ENCODE peak calls at places on chromosomes 7 and 10, in nine cellular contexts. V is Panc1, W is SHP77 treated with DMSO at 0.1 percent for 48 hours, P is fibroblast of mammary gland, K is tibial nerve, M is NCI-H1092 treated with DMSO at 0.1 percent for 48 hours, Q is myocyte, T is DND-41, A is NCI-H446 treated with DMSO at 0.1 percent for 48 hours. C is an unnamed sample.

GRCh38 chr7:116138202-116138801 is 72.0 kb upstream of the TES start:
- DNase-seq in V (peak), W (peak), P (peak), K (peak), M (peak), Q (peak), T (peak), A (peak), C (no peak)

GRCh38 chr10:125370578-125370977 is 210.2 kb upstream of the CTBP2 start:
- DNase-seq in V (no peak), W (no peak), P (no peak), K (no peak), M (no peak), Q (no peak), T (no peak), A (no peak), C (no peak)

GRCh38 chr7:143510854-143511592 is 33.4 kb downstream of the TAS2R41 start:
- DNase-seq in V (no peak), W (no peak), P (no peak), K (no peak), M (no peak), Q (no peak), T (no peak), A (no peak), C (no peak)

GRCh38 chr10:112456533-112456932 is 9.5 kb downstream of the VTI1A start:
- DNase-seq in V (no peak), W (no peak), P (no peak), K (no peak), M (no peak), Q (no peak), T (no peak), A (no peak), C (no peak)

GRCh38 chr10:70541738-70542564 is 60.6 kb downstream of the PRF1 start:
- DNase-seq in V (no peak), W (no peak), P (no peak), K (no peak), M (no peak), Q (peak), T (no peak), A (no peak), C (no peak)

GRCh38 chr10:49601857-49602256 is 8.3 kb upstream of the SLC18A3 start:
- DNase-seq in V (no peak), W (no peak), P (peak), K (no peak), M (no peak), Q (no peak), T (no peak), A (peak), C (no peak)

GRCh38 chr10:113711142-113711541 is 31.4 kb downstream of the CASP7 start:
- DNase-seq in V (no peak), W (no peak), P (no peak), K (no peak), M (no peak), Q (no peak), T (no peak), A (no peak), C (no peak)

GRCh38 chr7:155820246-155820645 is 8.0 kb upstream of the SHH start:
- DNase-seq in V (no peak), W (no peak), P (no peak), K (no peak), M (no peak), Q (no peak), T (no peak), A (no peak), C (no peak)

GRCh38 chr10:24721254-24722106 is 2.2 kb downstream of the ARHGAP21 start:
- DNase-seq in V (no peak), W (no peak), P (no peak), K (no peak), M (no peak), Q (peak), T (peak), A (no peak), C (no peak)

GRCh38 chr7:120996333-120996982 is 7.9 kb downstream of the CPED1 start:
- DNase-seq in V (no peak), W (no peak), P (peak), K (peak), M (peak), Q (peak), T (peak), A (peak), C (peak)

GRCh38 chr10:129775681-129776080 is 188.4 kb downstream of the EBF3 start:
- DNase-seq in V (no peak), W (no peak), P (no peak), K (no peak), M (no peak), Q (no peak), T (no peak), A (no peak), C (no peak)

GRCh38 chr7:27814054-27814453 is 74.1 kb downstream of the TAX1BP1 start:
- DNase-seq in V (no peak), W (no peak), P (peak), K (no peak), M (no peak), Q (peak), T (no peak), A (no peak), C (no peak)

GRCh38 chr10:1241322-1241890 is 185.2 kb downstream of the WDR37 start:
- DNase-seq in V (no peak), W (no peak), P (no peak), K (no peak), M (no peak), Q (no peak), T (no peak), A (no peak), C (no peak)

GRCh38 chr10:60032723-60033122 is 126.4 kb upstream of the CCDC6 start:
- DNase-seq in V (peak), W (no peak), P (peak), K (peak), M (peak), Q (peak), T (peak), A (peak), C (peak)

GRCh38 chr10:60430017-60430416 is 40.3 kb upstream of the ANK3 start:
- DNase-seq in V (no peak), W (no peak), P (peak), K (no peak), M (no peak), Q (peak), T (no peak), A (peak), C (no peak)

GRCh38 chr10:51422311-51423120 is 276.9 kb downstream of the CSTF2T start:
- DNase-seq in V (peak), W (no peak), P (peak), K (peak), M (no peak), Q (peak), T (peak), A (no peak), C (no peak)

GRCh38 chr7:74371381-74372059 is 82.2 kb upstream of the GTF2IRD1 start:
- DNase-seq in V (no peak), W (no peak), P (no peak), K (no peak), M (no peak), Q (no peak), T (no peak), A (no peak), C (no peak)

GRCh38 chr7:37320840-37321468 is 127.7 kb downstream of the ELMO1 start:
- DNase-seq in V (no peak), W (no peak), P (peak), K (no peak), M (no peak), Q (no peak), T (no peak), A (peak), C (no peak)

GRCh38 chr10:6148251-6148691 is 54.5 kb upstream of the PFKFB3 start:
- DNase-seq in V (no peak), W (no peak), P (no peak), K (no peak), M (no peak), Q (peak), T (no peak), A (no peak), C (no peak)

GRCh38 chr10:26437637-26438461 is at the start of gene APBB1IP:
- DNase-seq in V (no peak), W (no peak), P (peak), K (peak), M (no peak), Q (no peak), T (peak), A (no peak), C (no peak)

GRCh38 chr7:92835851-92836488 is 403 bp downstream of the CDK6 start:
- DNase-seq in V (no peak), W (no peak), P (no peak), K (peak), M (no peak), Q (peak), T (peak), A (no peak), C (no peak)

GRCh38 chr10:71625445-71626175 is 94.0 kb downstream of the C10orf105 start:
- DNase-seq in V (no peak), W (no peak), P (no peak), K (no peak), M (no peak), Q (no peak), T (no peak), A (no peak), C (no peak)

GRCh38 chr7:18408461-18408860 is 87.1 kb upstream of the HDAC9 start:
- DNase-seq in V (no peak), W (no peak), P (peak), K (no peak), M (no peak), Q (peak), T (no peak), A (no peak), C (no peak)

GRCh38 chr7:24456526-24457214 is 116.6 kb upstream of the PALS2 start:
- DNase-seq in V (no peak), W (no peak), P (no peak), K (no peak), M (peak), Q (peak), T (no peak), A (no peak), C (no peak)

GRCh38 chr7:369476-369980 is 79.6 kb downstream of the FOXL3 start:
- DNase-seq in V (no peak), W (no peak), P (no peak), K (no peak), M (no peak), Q (no peak), T (no peak), A (no peak), C (no peak)

GRCh38 chr7:128398016-128398840 is 11.6 kb downstream of the IMPDH1 start:
- DNase-seq in V (peak), W (no peak), P (peak), K (peak), M (peak), Q (peak), T (peak), A (no peak), C (no peak)

GRCh38 chr7:157613575-157614322 is 276.9 kb downstream of the DNAJB6 start:
- DNase-seq in V (no peak), W (no peak), P (peak), K (no peak), M (no peak), Q (no peak), T (no peak), A (no peak), C (no peak)

GRCh38 chr7:49398236-49398635 is 375.2 kb upstream of the VWC2 start:
- DNase-seq in V (no peak), W (no peak), P (peak), K (no peak), M (no peak), Q (no peak), T (no peak), A (no peak), C (no peak)

GRCh38 chr10:103111031-103111917 is 81.8 kb downstream of the NT5C2 start:
- DNase-seq in V (no peak), W (no peak), P (peak), K (peak), M (no peak), Q (peak), T (no peak), A (no peak), C (no peak)

GRCh38 chr7:6026011-6026819 is 5.0 kb upstream of the ANKRD61 start:
- DNase-seq in V (no peak), W (peak), P (peak), K (peak), M (peak), Q (peak), T (peak), A (peak), C (peak)

GRCh38 chr7:27148031-27148775 is 629 bp upstream of the HOXA6 start:
- DNase-seq in V (no peak), W (no peak), P (peak), K (no peak), M (no peak), Q (no peak), T (no peak), A (no peak), C (no peak)

GRCh38 chr10:123135415-123136141 is at the start of gene HMX3:
- DNase-seq in V (no peak), W (no peak), P (peak), K (no peak), M (peak), Q (peak), T (no peak), A (no peak), C (no peak)

GRCh38 chr10:26441491-26442214 is 3.5 kb downstream of the APBB1IP start:
- DNase-seq in V (no peak), W (no peak), P (peak), K (no peak), M (no peak), Q (no peak), T (no peak), A (no peak), C (no peak)

GRCh38 chr10:45075821-45076220 is 75.1 kb downstream of the ZNF22 start:
- DNase-seq in V (no peak), W (no peak), P (no peak), K (no peak), M (no peak), Q (no peak), T (no peak), A (no peak), C (no peak)

C was measured in thoracic aorta.